ENCODE peak calls at places on chromosomes 4 and X, in four cellular contexts. I is K562, H is HepG2, C is GM12878. V is an unnamed sample.

GRCh38 chr4:41256131-41256739 is 493 bp upstream of the UCHL1 start:
- DNase-seq in I (no peak), H (no peak), C (no peak), V (peak)

GRCh38 chrX:19683817-19684216 is 168.5 kb upstream of the MAP3K15 start:
- DNase-seq in I (no peak), H (no peak), C (no peak), V (no peak)

GRCh38 chrX:106917830-106918500 is 2.2 kb upstream of the CLDN2 start:
- DNase-seq in I (no peak), H (no peak), C (no peak), V (no peak)

GRCh38 chrX:153600032-153600373 is 1.1 kb upstream of the CCNQ start:
- DNase-seq in I (no peak), H (no peak), C (no peak), V (no peak)

GRCh38 chrX:136588060-136588459 is 56.0 kb downstream of the VGLL1 start:
- DNase-seq in I (no peak), H (no peak), C (peak), V (no peak)

GRCh38 chr4:1516261-1516660 is 110.0 kb upstream of the NKX1-1 start:
- DNase-seq in I (no peak), H (no peak), C (no peak), V (no peak)

GRCh38 chrX:145825896-145826295 is 8.3 kb downstream of the SLITRK2 start:
- DNase-seq in I (no peak), H (no peak), C (no peak), V (no peak)

GRCh38 chr4:142402925-142403324 is 443.2 kb downstream of the INPP4B start:
- DNase-seq in I (no peak), H (no peak), C (no peak), V (no peak)

GRCh38 chrX:45267007-45267406 is 66.3 kb upstream of the DIPK2B start:
- DNase-seq in I (no peak), H (no peak), C (no peak), V (no peak)

GRCh38 chr4:156773648-156774357 is 197.8 kb downstream of the PDGFC start:
- DNase-seq in I (no peak), H (no peak), C (no peak), V (no peak)

GRCh38 chr4:74202062-74202586 is 44.2 kb downstream of the MTHFD2L start:
- DNase-seq in I (no peak), H (peak), C (no peak), V (no peak)

GRCh38 chrX:13763489-13763888 is 28.9 kb downstream of the OFD1 start:
- DNase-seq in I (no peak), H (no peak), C (no peak), V (no peak)

GRCh38 chrX:148915474-148915873 is 415.1 kb downstream of the AFF2 start:
- DNase-seq in I (no peak), H (no peak), C (no peak), V (no peak)

GRCh38 chrX:109600114-109600710 is 24.8 kb downstream of the KCNE5 start:
- DNase-seq in I (no peak), H (no peak), C (no peak), V (peak)

GRCh38 chrX:45385767-45386166 is 185.1 kb upstream of the DIPK2B start:
- DNase-seq in I (no peak), H (no peak), C (no peak), V (no peak)

GRCh38 chrX:31316340-31316991 is 244.6 kb upstream of the FTHL17 start:
- DNase-seq in I (no peak), H (peak), C (no peak), V (no peak)

GRCh38 chrX:21806691-21807090 is 32.7 kb upstream of the MBTPS2 start:
- DNase-seq in I (no peak), H (no peak), C (no peak), V (no peak)

GRCh38 chr4:25367004-25367621 is 9.9 kb upstream of the ANAPC4 start:
- DNase-seq in I (no peak), H (no peak), C (no peak), V (no peak)

GRCh38 chr4:161448550-161449180 is 715.1 kb downstream of the FSTL5 start:
- DNase-seq in I (no peak), H (no peak), C (no peak), V (no peak)

GRCh38 chr4:188989371-188989770 is 850.1 kb downstream of the TRIML1 start:
- DNase-seq in I (no peak), H (no peak), C (no peak), V (no peak)

GRCh38 chr4:101527186-101527585 is 179.9 kb upstream of the PPP3CA start:
- DNase-seq in I (no peak), H (no peak), C (peak), V (no peak)

GRCh38 chrX:154695913-154696312 is 42.5 kb upstream of the CTAG2 start:
- DNase-seq in I (no peak), H (no peak), C (no peak), V (no peak)
- TF ChIP-seq ETV6 in I (no peak), H (no peak), C (no peak), V (no peak)

DNA sequence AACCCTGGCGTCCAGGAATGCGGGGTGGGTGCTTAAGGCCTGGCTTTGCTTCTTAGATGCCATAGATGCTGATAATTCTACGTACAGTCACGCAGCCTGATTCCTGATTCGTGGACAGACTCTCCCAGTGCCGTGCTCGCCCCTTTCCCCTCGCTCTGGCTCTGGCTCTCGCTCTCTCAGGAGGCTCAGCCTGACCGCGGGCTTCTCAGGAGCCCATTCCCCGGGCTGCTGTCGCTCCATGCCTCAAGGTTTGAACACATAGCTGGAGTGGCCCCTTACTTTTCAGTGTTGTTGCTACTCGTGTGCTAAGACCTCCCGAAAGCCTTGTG is 59.2 kb upstream of the ZC4H2 start:
- DNase-seq in I (peak), H (no peak), C (no peak), V (peak)
- TF ChIP-seq ETV6 in I (no peak), H (no peak), C (no peak), V (no peak)

DNA sequence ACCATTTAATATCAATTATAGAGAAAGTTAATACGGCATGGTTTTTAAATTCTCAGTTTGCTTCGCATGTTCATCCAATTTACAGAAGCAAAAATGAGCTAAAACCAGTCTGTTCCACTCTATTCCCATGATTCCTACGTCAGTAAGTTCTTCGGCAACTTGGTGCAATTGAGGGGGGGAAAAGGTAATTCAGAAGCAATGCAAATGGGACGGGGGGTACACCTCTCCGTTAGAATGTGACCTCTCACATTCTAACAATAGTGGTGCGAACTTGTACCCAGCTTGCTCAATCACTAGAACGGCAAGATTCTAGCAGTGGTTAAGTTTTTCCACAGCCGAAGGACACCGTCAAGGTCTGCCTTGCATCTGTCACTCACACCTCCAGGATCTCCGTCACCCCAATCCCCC is 711 bp downstream of the PLA2G12A start:
- DNase-seq in I (no peak), H (no peak), C (no peak), V (no peak)
- TF ChIP-seq ETV6 in I (no peak), H (no peak), C (no peak), V (no peak)

DNA sequence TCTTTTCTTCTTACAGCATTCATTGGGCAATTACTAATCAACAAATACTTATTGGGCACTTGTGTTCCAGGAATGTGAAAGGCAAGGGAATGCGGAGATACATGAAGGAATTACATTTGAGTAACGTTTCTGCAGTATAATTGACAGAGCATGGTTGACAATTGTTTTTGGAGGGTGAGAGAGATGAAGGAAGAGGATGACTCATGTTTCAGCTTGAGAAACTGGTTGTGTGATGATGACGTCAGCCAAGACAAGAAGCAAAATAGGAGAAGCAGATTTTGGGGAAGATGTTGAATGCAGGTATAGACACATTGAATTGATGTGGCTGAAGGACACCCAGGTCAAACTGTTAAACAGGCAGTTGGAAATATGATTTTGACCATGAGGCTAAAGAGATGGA is 8.0 kb upstream of the CPEB2 start:
- DNase-seq in I (no peak), H (no peak), C (no peak), V (no peak)
- TF ChIP-seq ETV6 in I (no peak), H (no peak), C (no peak), V (no peak)

GRCh38 chr4:151228196-151229119 is 48.5 kb upstream of the PRSS48 start:
- DNase-seq in I (no peak), H (no peak), C (no peak), V (no peak)

GRCh38 chr4:151231915-151232595 is 44.9 kb upstream of the PRSS48 start:
- DNase-seq in I (no peak), H (no peak), C (no peak), V (no peak)

GRCh38 chr4:151226004-151226932 is 50.7 kb upstream of the PRSS48 start:
- DNase-seq in I (no peak), H (no peak), C (no peak), V (no peak)

GRCh38 chr4:151223465-151223864 is 53.5 kb upstream of the PRSS48 start:
- DNase-seq in I (no peak), H (no peak), C (no peak), V (no peak)

GRCh38 chr4:151227731-151228130 is 49.2 kb upstream of the PRSS48 start:
- DNase-seq in I (no peak), H (no peak), C (no peak), V (no peak)
- TF ChIP-seq ETV6 in I (no peak), H (no peak), C (no peak), V (no peak)

GRCh38 chr4:12041828-12042227 is 613.1 kb upstream of the HS3ST1 start:
- DNase-seq in I (peak), H (no peak), C (no peak), V (peak)
- TF ChIP-seq ETV6 in I (no peak), H (no peak), C (no peak), V (no peak)

GRCh38 chrX:37380920-37381319 is 31.8 kb downstream of the PRRG1 start:
- DNase-seq in I (no peak), H (peak), C (no peak), V (no peak)
- TF ChIP-seq ETV6 in I (no peak), H (no peak), C (no peak), V (no peak)